ENCODE peak calls at places on chromosomes 2 and 18, in five cellular contexts. G is transverse colon, I is sigmoid colon, P is prostate gland, K is K562. A is an unnamed sample.

GRCh38 chr2:1702186-1702565 is 42.1 kb downstream of the PXDN start:
- DNase-seq in G (no peak), I (peak), P (no peak), K (no peak), A (no peak)

GRCh38 chr18:74196220-74197119 is 48.1 kb downstream of the TIMM21 start:
- DNase-seq in G (peak), I (no peak), P (peak), K (peak), A (peak)

GRCh38 chr2:164009801-164010337 is 274.1 kb upstream of the FIGN start:
- DNase-seq in G (no peak), I (no peak), P (no peak), K (no peak), A (no peak)

GRCh38 chr2:205633994-205634393 is 48.3 kb upstream of the NRP2 start:
- DNase-seq in G (no peak), I (no peak), P (no peak), K (no peak), A (no peak)

GRCh38 chr2:136901732-136902131 is 136.4 kb downstream of the THSD7B start:
- DNase-seq in G (no peak), I (no peak), P (no peak), K (no peak), A (no peak)

GRCh38 chr2:157304811-157305712 is 20.6 kb downstream of the ERMN start:
- DNase-seq in G (no peak), I (no peak), P (no peak), K (no peak), A (no peak)

GRCh38 chr2:217711236-217711635 is 291.6 kb downstream of the TNS1 start:
- DNase-seq in G (no peak), I (no peak), P (no peak), K (no peak), A (no peak)

GRCh38 chr18:79942786-79943607 is 8.5 kb downstream of the SLC66A2 start:
- DNase-seq in G (peak), I (peak), P (no peak), K (no peak), A (no peak)

GRCh38 chr2:231102772-231103171 is 22.1 kb downstream of the HTR2B start:
- DNase-seq in G (no peak), I (no peak), P (no peak), K (no peak), A (no peak)

GRCh38 chr18:286515-287310 is 18.9 kb upstream of the THOC1 start:
- DNase-seq in G (no peak), I (no peak), P (no peak), K (no peak), A (no peak)

GRCh38 chr2:119826370-119826961 is 66.7 kb downstream of the PTPN4 start:
- DNase-seq in G (peak), I (no peak), P (no peak), K (peak), A (no peak)

GRCh38 chr2:230774348-230774951 is 61.8 kb downstream of the CAB39 start:
- DNase-seq in G (no peak), I (no peak), P (no peak), K (peak), A (no peak)

GRCh38 chr2:241563981-241564595 is 5.5 kb downstream of the BOK start:
- DNase-seq in G (no peak), I (peak), P (no peak), K (no peak), A (no peak)

GRCh38 chr2:128395640-128396499 is 77.2 kb upstream of the HS6ST1 start:
- DNase-seq in G (peak), I (peak), P (no peak), K (no peak), A (no peak)

GRCh38 chr2:183608747-183609146 is 484.5 kb downstream of the NUP35 start:
- DNase-seq in G (no peak), I (no peak), P (no peak), K (no peak), A (no peak)

GRCh38 chr2:204849887-204850286 is 304.6 kb downstream of the PARD3B start:
- DNase-seq in G (no peak), I (no peak), P (peak), K (no peak), A (no peak)

GRCh38 chr2:60319031-60319547 is 234.4 kb downstream of the BCL11A start:
- DNase-seq in G (no peak), I (no peak), P (no peak), K (no peak), A (no peak)

GRCh38 chr2:55022486-55022885 is 27.8 kb downstream of the RTN4 start:
- DNase-seq in G (no peak), I (no peak), P (no peak), K (no peak), A (no peak)

GRCh38 chr18:12233378-12233777 is 20.8 kb upstream of the CIDEA start:
- DNase-seq in G (no peak), I (no peak), P (no peak), K (no peak), A (no peak)

GRCh38 chr2:101665312-101665711 is 32.2 kb upstream of the MAP4K4 start:
- DNase-seq in G (no peak), I (no peak), P (no peak), K (no peak), A (no peak)

GRCh38 chr2:236190674-236191073 is 22.5 kb upstream of the GBX2 start:
- DNase-seq in G (no peak), I (peak), P (no peak), K (no peak), A (no peak)

GRCh38 chr2:74003494-74004211 is 18.9 kb downstream of the TET3 start:
- DNase-seq in G (no peak), I (no peak), P (no peak), K (peak), A (no peak)

GRCh38 chr2:237184192-237184922 is 98.7 kb downstream of the COPS8 start:
- DNase-seq in G (no peak), I (peak), P (no peak), K (no peak), A (no peak)

GRCh38 chr2:121790276-121790956 is 35.0 kb downstream of the TSN start:
- DNase-seq in G (no peak), I (no peak), P (no peak), K (no peak), A (no peak)

GRCh38 chr2:237874585-237875161 is 15.2 kb downstream of the RAMP1 start:
- DNase-seq in G (no peak), I (peak), P (no peak), K (no peak), A (no peak)

GRCh38 chr2:200814276-200814815 is 2.6 kb downstream of the BZW1 start:
- DNase-seq in G (no peak), I (no peak), P (no peak), K (no peak), A (no peak)

GRCh38 chr2:79191816-79192215 is 32.3 kb upstream of the REG3A start:
- DNase-seq in G (no peak), I (no peak), P (no peak), K (no peak), A (no peak)

GRCh38 chr2:64989982-64990614 is 899 bp downstream of the SLC1A4 start:
- DNase-seq in G (peak), I (no peak), P (no peak), K (peak), A (no peak)

GRCh38 chr2:174682578-174683391 is 81.5 kb downstream of the CHRNA1 start:
- DNase-seq in G (peak), I (peak), P (peak), K (no peak), A (peak)

GRCh38 chr2:24485191-24485590 is 5.9 kb upstream of the NCOA1 start:
- DNase-seq in G (no peak), I (no peak), P (no peak), K (no peak), A (no peak)

GRCh38 chr18:25181993-25182392 is 170.0 kb downstream of the ZNF521 start:
- DNase-seq in G (no peak), I (no peak), P (no peak), K (no peak), A (no peak)

GRCh38 chr2:128580988-128581848 is 262.6 kb upstream of the HS6ST1 start:
- DNase-seq in G (no peak), I (peak), P (no peak), K (no peak), A (no peak)

GRCh38 chr2:84925724-84926376 is 20.4 kb downstream of the TMSB10 start:
- DNase-seq in G (peak), I (peak), P (peak), K (peak), A (no peak)

GRCh38 chr18:31648966-31649429 is 35.4 kb downstream of the B4GALT6 start:
- DNase-seq in G (no peak), I (no peak), P (no peak), K (no peak), A (no peak)

GRCh38 chr2:855177-855576 is 95.5 kb upstream of the SNTG2 start:
- DNase-seq in G (no peak), I (no peak), P (no peak), K (no peak), A (no peak)

GRCh38 chr2:207131634-207132418 is 33.9 kb downstream of the KLF7 start:
- DNase-seq in G (no peak), I (no peak), P (no peak), K (no peak), A (no peak)

GRCh38 chr18:61898576-61899205 is 5.9 kb upstream of the RNF152 start:
- DNase-seq in G (peak), I (no peak), P (peak), K (no peak), A (no peak)

GRCh38 chr2:101096619-101097142 is 54.5 kb downstream of the TBC1D8 start:
- DNase-seq in G (no peak), I (no peak), P (no peak), K (no peak), A (no peak)

GRCh38 chr2:60779426-60779825 is 23.4 kb downstream of the PAPOLG start:
- DNase-seq in G (no peak), I (no peak), P (no peak), K (no peak), A (no peak)

GRCh38 chr2:199306116-199306515 is 151.6 kb downstream of the SATB2 start:
- DNase-seq in G (no peak), I (no peak), P (no peak), K (no peak), A (no peak)
- TF ChIP-seq POLR2AphosphoS5 in G (no peak), I (no peak), P (no peak), K (no peak), A (no peak)

DNA sequence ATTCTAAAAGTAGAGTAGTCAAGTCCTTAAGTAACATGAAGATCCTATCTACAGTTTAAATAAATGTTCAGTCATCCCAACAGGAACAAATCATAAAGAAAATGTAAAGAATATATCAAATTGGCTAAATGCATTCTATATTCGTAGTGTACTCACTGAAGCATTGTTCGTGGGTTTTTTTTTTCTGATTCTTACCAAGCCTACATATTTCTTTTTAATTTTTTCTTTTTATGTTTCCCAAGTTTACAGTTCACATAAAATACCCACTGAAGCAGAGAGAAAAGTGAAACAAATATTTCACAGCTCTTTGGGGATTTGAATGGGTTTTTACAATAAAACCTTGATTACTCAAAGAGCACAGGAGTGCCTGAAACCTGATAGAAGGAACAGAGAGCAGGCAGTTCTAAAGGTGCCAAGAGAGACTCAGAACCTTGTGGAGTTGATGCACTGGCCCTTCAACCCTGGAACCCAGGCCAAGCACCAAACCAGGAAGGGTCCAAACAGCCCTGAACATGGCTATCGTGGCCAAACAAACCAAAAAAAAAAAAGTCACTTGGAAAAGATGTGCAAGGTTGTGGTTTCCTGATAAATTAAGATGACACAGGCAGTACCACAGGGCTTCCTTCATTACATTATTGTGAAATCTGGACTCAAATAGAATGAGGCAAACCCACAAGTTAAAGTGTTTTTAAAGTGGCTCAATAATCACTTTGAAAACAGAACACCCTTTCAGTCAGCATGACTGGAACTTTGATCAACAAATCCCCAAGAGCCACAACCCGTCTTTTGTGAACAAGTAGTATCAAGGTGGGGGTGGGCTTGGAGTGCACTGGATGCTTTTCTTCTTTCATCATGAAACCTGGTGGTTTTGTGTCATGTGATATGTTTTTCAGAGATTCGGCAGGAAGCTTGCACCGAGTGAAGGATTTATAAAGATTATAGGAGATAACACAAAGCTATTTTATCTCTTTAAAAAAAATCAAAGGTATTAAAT is 245.0 kb upstream of the FN1 start:
- DNase-seq in G (no peak), I (no peak), P (no peak), K (no peak), A (no peak)
- TF ChIP-seq POLR2AphosphoS5 in G (no peak), I (no peak), P (no peak), K (no peak), A (no peak)

GRCh38 chr2:225793736-225794550 is 394.4 kb downstream of the NYAP2 start:
- DNase-seq in G (no peak), I (no peak), P (no peak), K (no peak), A (no peak)
- TF ChIP-seq POLR2AphosphoS5 in G (no peak), I (no peak), P (no peak), K (no peak), A (no peak)

GRCh38 chr18:72986103-72986502 is 118.3 kb upstream of the NETO1 start:
- DNase-seq in G (no peak), I (no peak), P (no peak), K (no peak), A (no peak)

GRCh38 chr18:72985686-72986085 is 117.9 kb upstream of the NETO1 start:
- DNase-seq in G (no peak), I (no peak), P (no peak), K (no peak), A (no peak)

GRCh38 chr18:72995558-72995957 is 127.8 kb upstream of the NETO1 start:
- DNase-seq in G (no peak), I (no peak), P (no peak), K (no peak), A (no peak)

GRCh38 chr18:72993245-72993644 is 125.5 kb upstream of the NETO1 start:
- DNase-seq in G (no peak), I (no peak), P (no peak), K (no peak), A (no peak)

GRCh38 chr18:72991379-72991778 is 123.6 kb upstream of the NETO1 start:
- DNase-seq in G (no peak), I (no peak), P (no peak), K (no peak), A (no peak)
- TF ChIP-seq POLR2AphosphoS5 in G (no peak), I (no peak), P (no peak), K (no peak), A (no peak)

GRCh38 chr2:8581601-8582041 is 100.2 kb upstream of the ID2 start:
- DNase-seq in G (no peak), I (no peak), P (no peak), K (no peak), A (no peak)
- TF ChIP-seq POLR2AphosphoS5 in G (no peak), I (no peak), P (no peak), K (no peak), A (no peak)

GRCh38 chr2:113976277-113976928 is 86.5 kb downstream of the ACTR3 start:
- DNase-seq in G (no peak), I (no peak), P (no peak), K (no peak), A (no peak)

GRCh38 chr2:113977060-113977659 is 87.3 kb downstream of the ACTR3 start:
- DNase-seq in G (no peak), I (no peak), P (no peak), K (no peak), A (no peak)

GRCh38 chr2:113979172-113980128 is 89.6 kb downstream of the ACTR3 start:
- DNase-seq in G (no peak), I (no peak), P (no peak), K (peak), A (peak)

GRCh38 chr2:113978524-113979171 is 88.8 kb downstream of the ACTR3 start:
- DNase-seq in G (no peak), I (no peak), P (no peak), K (no peak), A (no peak)

GRCh38 chr2:113977660-113978523 is 88.0 kb downstream of the ACTR3 start:
- DNase-seq in G (no peak), I (no peak), P (no peak), K (no peak), A (no peak)
- TF ChIP-seq POLR2AphosphoS5 in G (no peak), I (no peak), P (no peak), K (no peak), A (peak)

A was measured in GM12891.